ENCODE peak calls at places on chromosome 12, in four cellular contexts. One of them, this sample, is unnamed.

GRCh38 chr12:32501835-32502333 is 102.5 kb downstream of the FGD4 start:
- DNase-seq in fibroblast of lung: peak
- DNase-seq in Calu3: peak
- DNase-seq in SW480: peak
- DNase-seq in this sample: no peak

GRCh38 chr12:54028324-54029201 is at the start of gene HOXC6:
- DNase-seq in SW480: peak
- DNase-seq in fibroblast of lung: peak
- DNase-seq in Calu3: peak
- DNase-seq in this sample: peak

GRCh38 chr12:126784328-126784921 is 1482.5 kb upstream of the TMEM132C start:
- DNase-seq in fibroblast of lung: no peak
- DNase-seq in SW480: peak
- DNase-seq in Calu3: peak
- DNase-seq in this sample: peak

GRCh38 chr12:51341259-51342007 is 5.0 kb downstream of the CELA1 start:
- DNase-seq in fibroblast of lung: peak
- DNase-seq in Calu3: peak
- DNase-seq in SW480: peak
- DNase-seq in this sample: peak

GRCh38 chr12:103994235-103994634 is 28.6 kb downstream of the TDG start:
- DNase-seq in Calu3: no peak
- DNase-seq in SW480: no peak
- DNase-seq in fibroblast of lung: no peak
- DNase-seq in this sample: no peak

GRCh38 chr12:127621366-127621765 is 645.6 kb upstream of the TMEM132C start:
- DNase-seq in fibroblast of lung: no peak
- DNase-seq in Calu3: no peak
- DNase-seq in SW480: no peak
- DNase-seq in this sample: no peak

GRCh38 chr12:62192486-62193250 is 67.5 kb upstream of the USP15 start:
- DNase-seq in Calu3: peak
- DNase-seq in fibroblast of lung: peak
- DNase-seq in SW480: peak
- DNase-seq in this sample: peak

GRCh38 chr12:132475304-132476037 is 14.5 kb upstream of the FBRSL1 start:
- DNase-seq in fibroblast of lung: no peak
- DNase-seq in Calu3: no peak
- DNase-seq in SW480: peak
- DNase-seq in this sample: peak

GRCh38 chr12:62983594-62983993 is 48.6 kb upstream of the PPM1H start:
- DNase-seq in fibroblast of lung: no peak
- DNase-seq in Calu3: peak
- DNase-seq in SW480: no peak
- DNase-seq in this sample: no peak

GRCh38 chr12:104569348-104570173 is 112.8 kb downstream of the CHST11 start:
- DNase-seq in SW480: no peak
- DNase-seq in Calu3: no peak
- DNase-seq in fibroblast of lung: no peak
- DNase-seq in this sample: no peak

GRCh38 chr12:125210104-125210755 is 145.0 kb downstream of the AACS start:
- DNase-seq in fibroblast of lung: no peak
- DNase-seq in Calu3: no peak
- DNase-seq in SW480: no peak
- DNase-seq in this sample: no peak

GRCh38 chr12:76878045-76878898 is 547 bp downstream of the CSRP2 start:
- DNase-seq in SW480: peak
- DNase-seq in Calu3: peak
- DNase-seq in fibroblast of lung: peak
- DNase-seq in this sample: peak

GRCh38 chr12:89655851-89656250 is 52.8 kb downstream of the ATP2B1 start:
- DNase-seq in SW480: no peak
- DNase-seq in Calu3: no peak
- DNase-seq in fibroblast of lung: peak
- DNase-seq in this sample: no peak

GRCh38 chr12:128040971-128041370 is 226.0 kb upstream of the TMEM132C start:
- DNase-seq in Calu3: no peak
- DNase-seq in SW480: no peak
- DNase-seq in fibroblast of lung: no peak
- DNase-seq in this sample: no peak

GRCh38 chr12:88255224-88255623 is 113.1 kb downstream of the TMTC3 start:
- DNase-seq in fibroblast of lung: no peak
- DNase-seq in Calu3: no peak
- DNase-seq in SW480: no peak
- DNase-seq in this sample: no peak